ENCODE peak calls at places on chromosome 11, in nine cellular contexts. One of them, this sample, is unnamed.

GRCh38 chr11:67680701-67681472 is 6.5 kb upstream of the ALDH3B2 start:
- DNase-seq in GM12865: no peak
- DNase-seq in AG04450: no peak
- DNase-seq in upper lobe of right lung: no peak
- DNase-seq in neural crest cell: no peak
- DNase-seq in mammary epithelial cell: no peak
- DNase-seq in bronchial epithelial cell: no peak
- DNase-seq in heart left ventricle: no peak
- DNase-seq in hepatocyte: no peak
- DNase-seq in this sample: no peak

GRCh38 chr11:111300569-111300968 is 2.2 kb downstream of the POU2AF3 start:
- DNase-seq in GM12865: no peak
- DNase-seq in AG04450: no peak
- DNase-seq in upper lobe of right lung: no peak
- DNase-seq in neural crest cell: no peak
- DNase-seq in mammary epithelial cell: no peak
- DNase-seq in bronchial epithelial cell: no peak
- DNase-seq in heart left ventricle: no peak
- DNase-seq in hepatocyte: no peak
- DNase-seq in this sample: no peak

GRCh38 chr11:27705873-27706820 is 5.9 kb upstream of the BDNF start:
- DNase-seq in GM12865: peak
- DNase-seq in AG04450: no peak
- DNase-seq in upper lobe of right lung: no peak
- DNase-seq in neural crest cell: no peak
- DNase-seq in mammary epithelial cell: no peak
- DNase-seq in bronchial epithelial cell: peak
- DNase-seq in heart left ventricle: no peak
- DNase-seq in hepatocyte: no peak
- DNase-seq in this sample: no peak

GRCh38 chr11:1693327-1694063 is 3.5 kb upstream of the KRTAP5-6 start:
- DNase-seq in GM12865: peak
- DNase-seq in AG04450: peak
- DNase-seq in upper lobe of right lung: peak
- DNase-seq in neural crest cell: peak
- DNase-seq in mammary epithelial cell: peak
- DNase-seq in bronchial epithelial cell: peak
- DNase-seq in heart left ventricle: peak
- DNase-seq in hepatocyte: peak
- DNase-seq in this sample: peak

GRCh38 chr11:118910309-118911112 is 15.2 kb downstream of the BCL9L start:
- DNase-seq in GM12865: no peak
- DNase-seq in AG04450: peak
- DNase-seq in upper lobe of right lung: peak
- DNase-seq in neural crest cell: no peak
- DNase-seq in mammary epithelial cell: peak
- DNase-seq in bronchial epithelial cell: peak
- DNase-seq in heart left ventricle: peak
- DNase-seq in hepatocyte: peak
- DNase-seq in this sample: no peak

GRCh38 chr11:3200388-3201111 is 18.1 kb downstream of the MRGPRG start:
- DNase-seq in GM12865: no peak
- DNase-seq in AG04450: no peak
- DNase-seq in upper lobe of right lung: no peak
- DNase-seq in neural crest cell: no peak
- DNase-seq in mammary epithelial cell: no peak
- DNase-seq in bronchial epithelial cell: no peak
- DNase-seq in heart left ventricle: no peak
- DNase-seq in hepatocyte: no peak
- DNase-seq in this sample: no peak

GRCh38 chr11:61955031-61955415 is 4.9 kb downstream of the BEST1 start:
- DNase-seq in GM12865: no peak
- DNase-seq in AG04450: no peak
- DNase-seq in upper lobe of right lung: peak
- DNase-seq in neural crest cell: no peak
- DNase-seq in mammary epithelial cell: peak
- DNase-seq in bronchial epithelial cell: peak
- DNase-seq in heart left ventricle: peak
- DNase-seq in hepatocyte: peak
- DNase-seq in this sample: no peak

GRCh38 chr11:124878497-124879228 is 13.4 kb downstream of the ROBO3 start:
- DNase-seq in GM12865: no peak
- DNase-seq in AG04450: no peak
- DNase-seq in upper lobe of right lung: no peak
- DNase-seq in neural crest cell: no peak
- DNase-seq in mammary epithelial cell: no peak
- DNase-seq in bronchial epithelial cell: no peak
- DNase-seq in heart left ventricle: no peak
- DNase-seq in hepatocyte: no peak
- DNase-seq in this sample: no peak

GRCh38 chr11:103940542-103940941 is 95.9 kb upstream of the DDI1 start:
- DNase-seq in GM12865: no peak
- DNase-seq in AG04450: no peak
- DNase-seq in upper lobe of right lung: no peak
- DNase-seq in neural crest cell: no peak
- DNase-seq in mammary epithelial cell: peak
- DNase-seq in bronchial epithelial cell: peak
- DNase-seq in heart left ventricle: no peak
- DNase-seq in hepatocyte: no peak
- DNase-seq in this sample: no peak

GRCh38 chr11:65110354-65110861 is 1.3 kb upstream of the TM7SF2 start:
- DNase-seq in GM12865: peak
- DNase-seq in AG04450: peak
- DNase-seq in upper lobe of right lung: peak
- DNase-seq in neural crest cell: peak
- DNase-seq in mammary epithelial cell: peak
- DNase-seq in bronchial epithelial cell: peak
- DNase-seq in heart left ventricle: peak
- DNase-seq in hepatocyte: peak
- DNase-seq in this sample: peak

GRCh38 chr11:93784935-93785360 is 866 bp downstream of the MED17 start:
- DNase-seq in GM12865: peak
- DNase-seq in AG04450: no peak
- DNase-seq in upper lobe of right lung: no peak
- DNase-seq in neural crest cell: no peak
- DNase-seq in mammary epithelial cell: no peak
- DNase-seq in bronchial epithelial cell: no peak
- DNase-seq in heart left ventricle: no peak
- DNase-seq in hepatocyte: peak
- DNase-seq in this sample: no peak
- TF ChIP-seq CTCF in GM12865: no peak
- TF ChIP-seq CTCF in AG04450: no peak
- TF ChIP-seq CTCF in upper lobe of right lung: no peak
- TF ChIP-seq CTCF in neural crest cell: peak
- TF ChIP-seq CTCF in mammary epithelial cell: no peak
- TF ChIP-seq CTCF in bronchial epithelial cell: no peak
- TF ChIP-seq CTCF in heart left ventricle: no peak
- TF ChIP-seq CTCF in hepatocyte: no peak
- TF ChIP-seq CTCF in this sample: no peak

GRCh38 chr11:96045622-96046456 is 121.9 kb upstream of the MTMR2 start:
- DNase-seq in GM12865: no peak
- DNase-seq in AG04450: no peak
- DNase-seq in upper lobe of right lung: no peak
- DNase-seq in neural crest cell: no peak
- DNase-seq in mammary epithelial cell: no peak
- DNase-seq in bronchial epithelial cell: peak
- DNase-seq in heart left ventricle: peak
- DNase-seq in hepatocyte: peak
- DNase-seq in this sample: no peak
- TF ChIP-seq CTCF in GM12865: no peak
- TF ChIP-seq CTCF in AG04450: peak
- TF ChIP-seq CTCF in upper lobe of right lung: peak
- TF ChIP-seq CTCF in neural crest cell: peak
- TF ChIP-seq CTCF in mammary epithelial cell: peak
- TF ChIP-seq CTCF in bronchial epithelial cell: no peak
- TF ChIP-seq CTCF in heart left ventricle: no peak
- TF ChIP-seq CTCF in hepatocyte: peak
- TF ChIP-seq CTCF in this sample: no peak

GRCh38 chr11:121763526-121763925 is 310.8 kb upstream of the SORL1-AS1 start:
- DNase-seq in GM12865: peak
- DNase-seq in AG04450: no peak
- DNase-seq in upper lobe of right lung: no peak
- DNase-seq in neural crest cell: no peak
- DNase-seq in mammary epithelial cell: no peak
- DNase-seq in bronchial epithelial cell: no peak
- DNase-seq in heart left ventricle: no peak
- DNase-seq in hepatocyte: no peak
- DNase-seq in this sample: peak

GRCh38 chr11:121761171-121761570 is 308.4 kb upstream of the SORL1-AS1 start:
- DNase-seq in GM12865: no peak
- DNase-seq in AG04450: no peak
- DNase-seq in upper lobe of right lung: no peak
- DNase-seq in neural crest cell: no peak
- DNase-seq in mammary epithelial cell: no peak
- DNase-seq in bronchial epithelial cell: no peak
- DNase-seq in heart left ventricle: no peak
- DNase-seq in hepatocyte: no peak
- DNase-seq in this sample: no peak

GRCh38 chr11:121767433-121767832 is 314.7 kb upstream of the SORL1-AS1 start:
- DNase-seq in GM12865: peak
- DNase-seq in AG04450: no peak
- DNase-seq in upper lobe of right lung: no peak
- DNase-seq in neural crest cell: no peak
- DNase-seq in mammary epithelial cell: peak
- DNase-seq in bronchial epithelial cell: peak
- DNase-seq in heart left ventricle: no peak
- DNase-seq in hepatocyte: no peak
- DNase-seq in this sample: peak

GRCh38 chr11:121766138-121766537 is 313.4 kb upstream of the SORL1-AS1 start:
- DNase-seq in GM12865: no peak
- DNase-seq in AG04450: no peak
- DNase-seq in upper lobe of right lung: no peak
- DNase-seq in neural crest cell: no peak
- DNase-seq in mammary epithelial cell: no peak
- DNase-seq in bronchial epithelial cell: no peak
- DNase-seq in heart left ventricle: no peak
- DNase-seq in hepatocyte: no peak
- DNase-seq in this sample: no peak

GRCh38 chr11:121762820-121763219 is 310.1 kb upstream of the SORL1-AS1 start:
- DNase-seq in GM12865: no peak
- DNase-seq in AG04450: no peak
- DNase-seq in upper lobe of right lung: no peak
- DNase-seq in neural crest cell: no peak
- DNase-seq in mammary epithelial cell: peak
- DNase-seq in bronchial epithelial cell: peak
- DNase-seq in heart left ventricle: peak
- DNase-seq in hepatocyte: peak
- DNase-seq in this sample: no peak
- TF ChIP-seq CTCF in GM12865: no peak
- TF ChIP-seq CTCF in AG04450: peak
- TF ChIP-seq CTCF in upper lobe of right lung: no peak
- TF ChIP-seq CTCF in neural crest cell: no peak
- TF ChIP-seq CTCF in mammary epithelial cell: no peak
- TF ChIP-seq CTCF in bronchial epithelial cell: no peak
- TF ChIP-seq CTCF in heart left ventricle: no peak
- TF ChIP-seq CTCF in hepatocyte: peak
- TF ChIP-seq CTCF in this sample: no peak

GRCh38 chr11:31817621-31818493 is 6.7 kb upstream of the PAX6 start:
- DNase-seq in GM12865: no peak
- DNase-seq in AG04450: no peak
- DNase-seq in upper lobe of right lung: no peak
- DNase-seq in neural crest cell: peak
- DNase-seq in mammary epithelial cell: no peak
- DNase-seq in bronchial epithelial cell: no peak
- DNase-seq in heart left ventricle: no peak
- DNase-seq in hepatocyte: no peak
- DNase-seq in this sample: no peak

GRCh38 chr11:31817054-31817620 is 6.0 kb upstream of the PAX6 start:
- DNase-seq in GM12865: no peak
- DNase-seq in AG04450: no peak
- DNase-seq in upper lobe of right lung: no peak
- DNase-seq in neural crest cell: peak
- DNase-seq in mammary epithelial cell: peak
- DNase-seq in bronchial epithelial cell: no peak
- DNase-seq in heart left ventricle: no peak
- DNase-seq in hepatocyte: no peak
- DNase-seq in this sample: no peak

GRCh38 chr11:31815743-31816466 is 4.8 kb upstream of the PAX6 start:
- DNase-seq in GM12865: no peak
- DNase-seq in AG04450: no peak
- DNase-seq in upper lobe of right lung: no peak
- DNase-seq in neural crest cell: peak
- DNase-seq in mammary epithelial cell: no peak
- DNase-seq in bronchial epithelial cell: no peak
- DNase-seq in heart left ventricle: no peak
- DNase-seq in hepatocyte: no peak
- DNase-seq in this sample: no peak

GRCh38 chr11:31818874-31819331 is 7.8 kb upstream of the PAX6 start:
- DNase-seq in GM12865: no peak
- DNase-seq in AG04450: no peak
- DNase-seq in upper lobe of right lung: no peak
- DNase-seq in neural crest cell: no peak
- DNase-seq in mammary epithelial cell: no peak
- DNase-seq in bronchial epithelial cell: no peak
- DNase-seq in heart left ventricle: no peak
- DNase-seq in hepatocyte: no peak
- DNase-seq in this sample: no peak

DNA sequence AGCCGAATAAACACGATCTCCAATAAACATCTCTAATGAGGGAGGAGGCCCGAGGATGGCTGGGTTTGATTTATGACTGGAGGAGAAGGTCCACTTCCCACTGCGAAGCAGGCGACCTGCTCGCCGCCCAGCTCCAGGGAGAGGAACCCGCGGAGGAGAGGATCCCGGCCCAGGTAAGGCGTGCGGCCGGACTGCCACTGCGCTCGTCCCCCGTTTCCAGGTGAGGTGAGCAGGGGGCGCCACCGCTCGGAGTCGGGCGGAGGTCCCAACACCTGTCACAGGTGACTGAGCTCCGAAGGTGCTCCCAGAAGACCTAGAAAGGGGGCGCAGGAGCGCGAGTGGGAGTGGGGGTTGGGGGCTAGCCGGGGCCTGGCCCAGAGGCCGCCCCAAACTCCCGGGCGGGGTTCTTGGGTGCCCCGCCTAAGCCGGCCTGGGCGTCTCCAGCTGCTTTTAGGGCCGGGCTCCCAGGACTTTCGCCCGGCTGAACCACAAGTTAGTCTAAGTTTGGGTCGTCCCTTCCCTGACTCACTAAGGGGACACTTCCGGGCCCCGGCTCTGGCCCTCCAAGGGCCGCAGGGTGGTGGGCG is 5.4 kb upstream of the PAX6 start:
- DNase-seq in GM12865: no peak
- DNase-seq in AG04450: no peak
- DNase-seq in upper lobe of right lung: no peak
- DNase-seq in neural crest cell: no peak
- DNase-seq in mammary epithelial cell: no peak
- DNase-seq in bronchial epithelial cell: no peak
- DNase-seq in heart left ventricle: no peak
- DNase-seq in hepatocyte: peak
- DNase-seq in this sample: no peak
- TF ChIP-seq CTCF in GM12865: no peak
- TF ChIP-seq CTCF in AG04450: no peak
- TF ChIP-seq CTCF in upper lobe of right lung: no peak
- TF ChIP-seq CTCF in neural crest cell: no peak
- TF ChIP-seq CTCF in mammary epithelial cell: no peak
- TF ChIP-seq CTCF in bronchial epithelial cell: no peak
- TF ChIP-seq CTCF in heart left ventricle: no peak
- TF ChIP-seq CTCF in hepatocyte: no peak
- TF ChIP-seq CTCF in this sample: no peak

This sample was measured in GM06990.